ENCODE peak calls at places on chromosomes 4 and X, in ten cellular contexts. S, Q, X, B, R, F, U, K, N and G are unnamed samples.

GRCh38 chr4:147829401-147830101 is 97.7 kb downstream of the ARHGAP10 start:
- DNase-seq in S (no peak), Q (peak), X (peak), B (no peak), R (peak), F (peak), U (no peak), K (no peak), N (no peak), G (no peak)

GRCh38 chrX:68403060-68403459 is 30.2 kb downstream of the OPHN1 start:
- DNase-seq in S (no peak), Q (no peak), X (no peak), B (no peak), R (no peak), F (no peak), U (no peak), K (no peak), N (no peak), G (no peak)

GRCh38 chrX:129262912-129263311 is 260.4 kb downstream of the SMARCA1 start:
- DNase-seq in S (no peak), Q (no peak), X (no peak), B (no peak), R (no peak), F (no peak), U (no peak), K (no peak), N (no peak), G (no peak)

GRCh38 chrX:80181079-80181478 is 166.5 kb downstream of the TBX22 start:
- DNase-seq in S (no peak), Q (no peak), X (no peak), B (no peak), R (peak), F (no peak), U (peak), K (peak), N (no peak), G (no peak)

GRCh38 chrX:105375816-105376215 is 155.3 kb upstream of the TEX13A start:
- DNase-seq in S (peak), Q (no peak), X (no peak), B (no peak), R (no peak), F (no peak), U (no peak), K (no peak), N (no peak), G (no peak)

GRCh38 chrX:115472131-115472530 is 88.8 kb upstream of the PLS3 start:
- DNase-seq in S (no peak), Q (no peak), X (no peak), B (no peak), R (no peak), F (no peak), U (no peak), K (no peak), N (no peak), G (no peak)

GRCh38 chr4:180828455-180829018 is 1414.7 kb upstream of the TENM3 start:
- DNase-seq in S (peak), Q (peak), X (no peak), B (peak), R (peak), F (peak), U (peak), K (peak), N (no peak), G (peak)

GRCh38 chr4:83858121-83858520 is 322.2 kb downstream of the GPAT3 start:
- DNase-seq in S (peak), Q (peak), X (no peak), B (no peak), R (no peak), F (no peak), U (peak), K (no peak), N (no peak), G (no peak)

GRCh38 chr4:5923306-5923830 is 30.5 kb upstream of the CRMP1 start:
- DNase-seq in S (no peak), Q (no peak), X (no peak), B (no peak), R (no peak), F (no peak), U (no peak), K (no peak), N (no peak), G (peak)

GRCh38 chr4:141403782-141404181 is 183.1 kb downstream of the ZNF330 start:
- DNase-seq in S (no peak), Q (no peak), X (no peak), B (no peak), R (no peak), F (no peak), U (no peak), K (no peak), N (no peak), G (no peak)

GRCh38 chrX:34764842-34765241 is 107.8 kb upstream of the TMEM47 start:
- DNase-seq in S (no peak), Q (no peak), X (no peak), B (no peak), R (no peak), F (no peak), U (no peak), K (no peak), N (no peak), G (no peak)

GRCh38 chrX:8629871-8630270 is 102.1 kb downstream of the ANOS1 start:
- DNase-seq in S (peak), Q (peak), X (no peak), B (no peak), R (no peak), F (peak), U (no peak), K (no peak), N (no peak), G (no peak)

GRCh38 chrX:9988762-9989161 is 21.6 kb downstream of the CLDN34 start:
- DNase-seq in S (no peak), Q (no peak), X (no peak), B (peak), R (no peak), F (no peak), U (peak), K (no peak), N (no peak), G (no peak)

GRCh38 chr4:152081024-152081423 is 320.2 kb upstream of the GATB start:
- DNase-seq in S (no peak), Q (no peak), X (no peak), B (no peak), R (no peak), F (no peak), U (no peak), K (no peak), N (no peak), G (no peak)